ENCODE peak calls at places on chromosome 9, in six cellular contexts. L is AG04449, N is A172, E is AG09309, J is DMS 273 treated with DMSO at 0.1 percent for 48 hours, F is pulmonary artery endothelial cell. H is an unnamed sample.

GRCh38 chr9:133202688-133203453 is 6.2 kb downstream of the OBP2B start:
- DNase-seq in L (no peak), E (no peak), F (no peak), N (no peak), J (no peak), H (no peak)

GRCh38 chr9:14466429-14466818 is 152.5 kb upstream of the NFIB start:
- DNase-seq in F (no peak), N (no peak), E (no peak), J (no peak), L (no peak), H (no peak)

GRCh38 chr9:134501266-134502181 is 140.1 kb upstream of the COL5A1 start:
- DNase-seq in L (no peak), E (no peak), F (no peak), N (no peak), J (no peak), H (no peak)

GRCh38 chr9:122065923-122066629 is 27.0 kb downstream of the TTLL11 start:
- DNase-seq in J (no peak), E (no peak), L (no peak), F (no peak), N (no peak), H (no peak)

GRCh38 chr9:98326402-98327248 is 71.2 kb upstream of the TBC1D2 start:
- DNase-seq in J (peak; percentile 79), L (no peak), N (peak; percentile 57), F (no peak), E (no peak), H (peak; percentile 24)

GRCh38 chr9:116189683-116190082 is 36.1 kb downstream of the PAPPA start:
- DNase-seq in F (no peak), L (no peak), N (no peak), E (no peak), J (no peak), H (no peak)

GRCh38 chr9:12891588-12891987 is 116.8 kb downstream of the LURAP1L start:
- DNase-seq in L (no peak), J (no peak), N (no peak), E (no peak), F (no peak), H (no peak)

GRCh38 chr9:137077758-137078693 is 709 bp downstream of the UAP1L1 start:
- DNase-seq in L (no peak), E (no peak), J (no peak), F (no peak), N (peak; percentile 46), H (peak; percentile 33)

GRCh38 chr9:119963258-119963797 is 594.1 kb upstream of the BRINP1 start:
- DNase-seq in L (peak; percentile 69), J (no peak), F (no peak), N (peak; percentile 74), E (peak; percentile 97), H (peak; percentile 55)

GRCh38 chr9:76654051-76654461 is 110.2 kb upstream of the PCA3 start:
- DNase-seq in J (no peak), L (no peak), E (no peak), F (no peak), N (no peak), H (no peak)

GRCh38 chr9:104743377-104743985 is 4.0 kb upstream of the NIPSNAP3A start:
- DNase-seq in N (peak; percentile 69), E (peak; percentile 32), F (no peak), L (peak; percentile 23), J (no peak), H (no peak)

GRCh38 chr9:122125158-122125890 is 32.2 kb upstream of the TTLL11 start:
- DNase-seq in J (peak; percentile 23), L (peak; percentile 17), E (peak; percentile 20), F (peak; percentile 39), N (peak; percentile 70), H (peak; percentile 56)

GRCh38 chr9:36142510-36143161 is 6.1 kb downstream of the GLIPR2 start:
- DNase-seq in F (no peak), L (no peak), E (no peak), N (no peak), J (no peak), H (no peak)

GRCh38 chr9:81613002-81613750 is 76.2 kb downstream of the TLE1 start:
- DNase-seq in J (no peak), N (no peak), L (no peak), E (peak; percentile 46), F (no peak), H (no peak)

GRCh38 chr9:93093449-93094293 is 2.3 kb upstream of the CARD19 start:
- DNase-seq in N (no peak), L (no peak), J (no peak), F (no peak), E (no peak), H (no peak)

GRCh38 chr9:133256686-133257091 is 18.3 kb downstream of the ABO start:
- DNase-seq in J (no peak), N (no peak), F (no peak), E (no peak), L (no peak), H (peak; percentile 47)

GRCh38 chr9:118222375-118222774 is 518.2 kb downstream of the TLR4 start:
- DNase-seq in L (no peak), N (peak; percentile 4), E (no peak), F (no peak), J (peak; percentile 63), H (peak; percentile 32)

GRCh38 chr9:137237759-137238726 is 3.0 kb upstream of the TUBB4B start:
- DNase-seq in N (no peak), L (no peak), F (no peak), E (no peak), J (no peak), H (no peak)

GRCh38 chr9:82764270-82764669 is 298.7 kb downstream of the RASEF start:
- DNase-seq in L (no peak), F (no peak), N (no peak), E (no peak), J (no peak), H (no peak)

GRCh38 chr9:109083813-109084405 is 35.8 kb downstream of the TMEM245 start:
- DNase-seq in F (no peak), N (no peak), J (no peak), L (no peak), E (no peak), H (no peak)